ENCODE peak calls at places on chromosomes 13 and 19, in nine cellular contexts. One of them, this sample, is unnamed.

GRCh38 chr19:48874309-48875135 is 2.3 kb downstream of the PPP1R15A start:
- DNase-seq in fibroblast of lung: no peak
- DNase-seq in tibial artery: no peak
- DNase-seq in glutamatergic neuron: no peak
- DNase-seq in tibial nerve: no peak
- DNase-seq in dorsolateral prefrontal cortex: no peak
- DNase-seq in foreskin fibroblast: peak
- DNase-seq in choroid plexus epithelial cell: peak
- DNase-seq in AG09309: no peak
- DNase-seq in this sample: peak

GRCh38 chr19:42287017-42287825 is 14.7 kb upstream of the PRR19 start:
- DNase-seq in tibial nerve: no peak
- DNase-seq in choroid plexus epithelial cell: no peak
- DNase-seq in AG09309: no peak
- DNase-seq in tibial artery: no peak
- DNase-seq in fibroblast of lung: no peak
- DNase-seq in dorsolateral prefrontal cortex: no peak
- DNase-seq in foreskin fibroblast: no peak
- DNase-seq in glutamatergic neuron: no peak
- DNase-seq in this sample: no peak

GRCh38 chr13:102128216-102128800 is 273.5 kb downstream of the FGF14 start:
- DNase-seq in dorsolateral prefrontal cortex: no peak
- DNase-seq in choroid plexus epithelial cell: peak
- DNase-seq in fibroblast of lung: peak
- DNase-seq in foreskin fibroblast: peak
- DNase-seq in tibial artery: no peak
- DNase-seq in tibial nerve: no peak
- DNase-seq in glutamatergic neuron: no peak
- DNase-seq in AG09309: peak
- DNase-seq in this sample: no peak

GRCh38 chr13:63938851-63939250 is 2523.2 kb upstream of the PCDH20 start:
- DNase-seq in AG09309: no peak
- DNase-seq in tibial nerve: no peak
- DNase-seq in dorsolateral prefrontal cortex: no peak
- DNase-seq in choroid plexus epithelial cell: peak
- DNase-seq in foreskin fibroblast: peak
- DNase-seq in fibroblast of lung: peak
- DNase-seq in tibial artery: no peak
- DNase-seq in glutamatergic neuron: no peak
- DNase-seq in this sample: no peak

GRCh38 chr19:40717880-40718773 is 1.2 kb downstream of the ITPKC start:
- DNase-seq in foreskin fibroblast: peak
- DNase-seq in glutamatergic neuron: no peak
- DNase-seq in dorsolateral prefrontal cortex: no peak
- DNase-seq in choroid plexus epithelial cell: no peak
- DNase-seq in fibroblast of lung: peak
- DNase-seq in tibial artery: peak
- DNase-seq in tibial nerve: no peak
- DNase-seq in AG09309: no peak
- DNase-seq in this sample: no peak

GRCh38 chr13:112983428-112984196 is 14.6 kb downstream of the MCF2L start:
- DNase-seq in AG09309: no peak
- DNase-seq in tibial artery: no peak
- DNase-seq in choroid plexus epithelial cell: no peak
- DNase-seq in tibial nerve: no peak
- DNase-seq in glutamatergic neuron: no peak
- DNase-seq in foreskin fibroblast: no peak
- DNase-seq in fibroblast of lung: no peak
- DNase-seq in dorsolateral prefrontal cortex: no peak
- DNase-seq in this sample: no peak

GRCh38 chr13:66586489-66586888 is 643.6 kb downstream of the PCDH9 start:
- DNase-seq in tibial nerve: no peak
- DNase-seq in tibial artery: no peak
- DNase-seq in fibroblast of lung: peak
- DNase-seq in glutamatergic neuron: no peak
- DNase-seq in dorsolateral prefrontal cortex: no peak
- DNase-seq in choroid plexus epithelial cell: peak
- DNase-seq in foreskin fibroblast: no peak
- DNase-seq in AG09309: no peak
- DNase-seq in this sample: no peak

GRCh38 chr19:14413355-14413754 is 5.8 kb downstream of the DDX39A start:
- DNase-seq in AG09309: no peak
- DNase-seq in glutamatergic neuron: no peak
- DNase-seq in choroid plexus epithelial cell: no peak
- DNase-seq in tibial artery: no peak
- DNase-seq in tibial nerve: no peak
- DNase-seq in foreskin fibroblast: no peak
- DNase-seq in dorsolateral prefrontal cortex: no peak
- DNase-seq in fibroblast of lung: no peak
- DNase-seq in this sample: no peak

GRCh38 chr13:21637296-21637695 is 33.3 kb upstream of the MICU2 start:
- DNase-seq in tibial artery: no peak
- DNase-seq in foreskin fibroblast: no peak
- DNase-seq in tibial nerve: no peak
- DNase-seq in glutamatergic neuron: no peak
- DNase-seq in fibroblast of lung: peak
- DNase-seq in AG09309: no peak
- DNase-seq in choroid plexus epithelial cell: peak
- DNase-seq in dorsolateral prefrontal cortex: peak
- DNase-seq in this sample: no peak

GRCh38 chr13:44842158-44842557 is 147.1 kb downstream of the NUFIP1 start:
- DNase-seq in foreskin fibroblast: peak
- DNase-seq in tibial artery: no peak
- DNase-seq in tibial nerve: no peak
- DNase-seq in AG09309: no peak
- DNase-seq in choroid plexus epithelial cell: peak
- DNase-seq in fibroblast of lung: peak
- DNase-seq in glutamatergic neuron: no peak
- DNase-seq in dorsolateral prefrontal cortex: no peak
- DNase-seq in this sample: no peak

GRCh38 chr13:45121421-45121820 is 1.1 kb downstream of the GTF2F2 start:
- DNase-seq in choroid plexus epithelial cell: peak
- DNase-seq in foreskin fibroblast: peak
- DNase-seq in glutamatergic neuron: no peak
- DNase-seq in AG09309: no peak
- DNase-seq in fibroblast of lung: peak
- DNase-seq in tibial nerve: no peak
- DNase-seq in tibial artery: no peak
- DNase-seq in dorsolateral prefrontal cortex: no peak
- DNase-seq in this sample: no peak

GRCh38 chr13:109606404-109607028 is 179.9 kb downstream of the IRS2 start:
- DNase-seq in tibial nerve: no peak
- DNase-seq in choroid plexus epithelial cell: peak
- DNase-seq in AG09309: no peak
- DNase-seq in glutamatergic neuron: no peak
- DNase-seq in fibroblast of lung: peak
- DNase-seq in foreskin fibroblast: peak
- DNase-seq in tibial artery: no peak
- DNase-seq in dorsolateral prefrontal cortex: no peak
- DNase-seq in this sample: no peak

GRCh38 chr13:59230484-59231264 is 933.1 kb downstream of the DIAPH3 start:
- DNase-seq in dorsolateral prefrontal cortex: peak
- DNase-seq in glutamatergic neuron: no peak
- DNase-seq in foreskin fibroblast: no peak
- DNase-seq in fibroblast of lung: no peak
- DNase-seq in tibial artery: no peak
- DNase-seq in tibial nerve: no peak
- DNase-seq in AG09309: no peak
- DNase-seq in choroid plexus epithelial cell: peak
- DNase-seq in this sample: no peak
- TF ChIP-seq CTCF in dorsolateral prefrontal cortex: no peak
- TF ChIP-seq CTCF in glutamatergic neuron: no peak
- TF ChIP-seq CTCF in foreskin fibroblast: no peak
- TF ChIP-seq CTCF in fibroblast of lung: no peak
- TF ChIP-seq CTCF in tibial artery: no peak
- TF ChIP-seq CTCF in tibial nerve: no peak
- TF ChIP-seq CTCF in AG09309: no peak
- TF ChIP-seq CTCF in choroid plexus epithelial cell: no peak
- TF ChIP-seq CTCF in this sample: no peak

DNA sequence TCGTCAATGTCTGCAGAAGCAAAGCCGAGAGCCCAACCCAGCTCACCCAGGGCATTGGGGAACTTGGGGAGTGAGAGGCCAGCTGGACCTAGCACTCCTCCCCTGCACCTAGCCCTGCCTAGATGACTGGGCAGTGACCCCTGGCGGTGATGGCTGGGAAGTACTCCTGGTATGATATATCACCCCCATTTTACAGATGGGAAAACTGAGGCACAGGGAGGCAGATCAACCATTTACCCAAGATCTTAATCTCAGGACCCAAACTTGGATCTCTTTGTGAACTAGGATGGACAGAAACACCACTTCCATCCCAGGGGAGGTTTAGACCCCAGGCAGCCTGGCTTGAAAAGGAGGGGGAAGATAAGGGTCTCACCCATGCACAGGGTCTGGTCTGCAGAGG is 43.5 kb downstream of the CCL25 start:
- DNase-seq in tibial artery: no peak
- DNase-seq in choroid plexus epithelial cell: no peak
- DNase-seq in foreskin fibroblast: no peak
- DNase-seq in glutamatergic neuron: no peak
- DNase-seq in AG09309: no peak
- DNase-seq in tibial nerve: no peak
- DNase-seq in fibroblast of lung: no peak
- DNase-seq in dorsolateral prefrontal cortex: no peak
- DNase-seq in this sample: no peak
- TF ChIP-seq CTCF in tibial artery: no peak
- TF ChIP-seq CTCF in choroid plexus epithelial cell: no peak
- TF ChIP-seq CTCF in foreskin fibroblast: no peak
- TF ChIP-seq CTCF in glutamatergic neuron: no peak
- TF ChIP-seq CTCF in AG09309: no peak
- TF ChIP-seq CTCF in tibial nerve: no peak
- TF ChIP-seq CTCF in fibroblast of lung: no peak
- TF ChIP-seq CTCF in dorsolateral prefrontal cortex: no peak
- TF ChIP-seq CTCF in this sample: no peak

DNA sequence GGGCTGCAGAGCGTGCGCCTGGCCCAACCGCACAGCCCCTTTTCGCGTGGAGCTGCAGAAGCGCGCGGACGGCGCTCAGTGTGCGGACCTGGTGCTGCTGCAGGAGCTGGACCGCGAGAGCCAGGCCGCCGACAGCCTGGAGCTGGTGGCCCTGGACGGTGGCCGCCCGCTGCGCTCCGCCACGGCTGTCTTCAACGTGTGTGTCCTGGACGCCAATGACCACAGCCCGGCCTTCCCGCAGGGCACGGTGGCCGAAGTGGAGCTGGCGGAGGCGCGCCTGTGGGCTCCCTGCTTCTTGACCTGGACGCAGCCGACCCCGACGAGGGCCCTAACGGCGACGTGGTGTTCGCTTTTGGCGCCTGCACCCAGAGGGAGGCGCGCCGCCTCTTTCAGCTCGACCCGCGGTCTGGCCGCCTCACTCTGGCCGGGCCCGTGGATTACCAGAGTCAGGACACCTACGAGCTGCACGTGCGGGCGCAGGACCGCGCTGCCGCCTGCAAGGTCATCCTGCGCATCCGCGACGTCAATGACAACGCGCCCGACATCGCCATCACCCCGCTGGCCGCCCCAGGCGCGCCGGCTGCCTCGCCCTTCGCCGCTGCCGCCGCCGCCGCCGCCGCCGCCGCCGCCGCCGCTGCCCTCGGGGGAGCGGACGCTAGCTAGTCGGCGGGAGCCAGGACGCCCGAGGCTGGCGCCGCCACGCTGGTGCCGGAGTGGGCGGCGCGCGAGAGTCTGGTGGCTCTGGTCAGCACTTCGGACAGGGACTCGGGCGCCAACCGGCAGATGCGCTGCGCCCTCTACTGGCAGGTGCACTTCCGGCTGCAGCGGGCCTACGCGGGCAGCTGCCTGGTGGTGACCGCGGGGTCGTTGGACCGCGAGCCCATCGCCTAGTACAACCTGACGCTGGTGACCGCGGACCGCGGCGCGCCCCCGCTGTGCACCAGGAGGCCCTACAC is 172.2 kb downstream of the OLFM4 start:
- DNase-seq in tibial nerve: no peak
- DNase-seq in AG09309: no peak
- DNase-seq in fibroblast of lung: peak
- DNase-seq in tibial artery: no peak
- DNase-seq in dorsolateral prefrontal cortex: no peak
- DNase-seq in glutamatergic neuron: peak
- DNase-seq in foreskin fibroblast: no peak
- DNase-seq in choroid plexus epithelial cell: peak
- DNase-seq in this sample: no peak
- TF ChIP-seq CTCF in tibial nerve: peak
- TF ChIP-seq CTCF in AG09309: no peak
- TF ChIP-seq CTCF in fibroblast of lung: peak
- TF ChIP-seq CTCF in tibial artery: peak
- TF ChIP-seq CTCF in dorsolateral prefrontal cortex: peak
- TF ChIP-seq CTCF in glutamatergic neuron: peak
- TF ChIP-seq CTCF in foreskin fibroblast: peak
- TF ChIP-seq CTCF in choroid plexus epithelial cell: peak
- TF ChIP-seq CTCF in this sample: no peak

GRCh38 chr19:57611113-57611512 is 2.9 kb upstream of the ZNF134 start:
- DNase-seq in AG09309: no peak
- DNase-seq in fibroblast of lung: no peak
- DNase-seq in foreskin fibroblast: no peak
- DNase-seq in glutamatergic neuron: no peak
- DNase-seq in choroid plexus epithelial cell: no peak
- DNase-seq in tibial nerve: no peak
- DNase-seq in tibial artery: no peak
- DNase-seq in dorsolateral prefrontal cortex: no peak
- DNase-seq in this sample: no peak

GRCh38 chr19:57615346-57615745 is 1.3 kb downstream of the ZNF134 start:
- DNase-seq in foreskin fibroblast: no peak
- DNase-seq in fibroblast of lung: no peak
- DNase-seq in tibial nerve: no peak
- DNase-seq in dorsolateral prefrontal cortex: no peak
- DNase-seq in tibial artery: no peak
- DNase-seq in AG09309: no peak
- DNase-seq in choroid plexus epithelial cell: peak
- DNase-seq in glutamatergic neuron: no peak
- DNase-seq in this sample: no peak

DNA sequence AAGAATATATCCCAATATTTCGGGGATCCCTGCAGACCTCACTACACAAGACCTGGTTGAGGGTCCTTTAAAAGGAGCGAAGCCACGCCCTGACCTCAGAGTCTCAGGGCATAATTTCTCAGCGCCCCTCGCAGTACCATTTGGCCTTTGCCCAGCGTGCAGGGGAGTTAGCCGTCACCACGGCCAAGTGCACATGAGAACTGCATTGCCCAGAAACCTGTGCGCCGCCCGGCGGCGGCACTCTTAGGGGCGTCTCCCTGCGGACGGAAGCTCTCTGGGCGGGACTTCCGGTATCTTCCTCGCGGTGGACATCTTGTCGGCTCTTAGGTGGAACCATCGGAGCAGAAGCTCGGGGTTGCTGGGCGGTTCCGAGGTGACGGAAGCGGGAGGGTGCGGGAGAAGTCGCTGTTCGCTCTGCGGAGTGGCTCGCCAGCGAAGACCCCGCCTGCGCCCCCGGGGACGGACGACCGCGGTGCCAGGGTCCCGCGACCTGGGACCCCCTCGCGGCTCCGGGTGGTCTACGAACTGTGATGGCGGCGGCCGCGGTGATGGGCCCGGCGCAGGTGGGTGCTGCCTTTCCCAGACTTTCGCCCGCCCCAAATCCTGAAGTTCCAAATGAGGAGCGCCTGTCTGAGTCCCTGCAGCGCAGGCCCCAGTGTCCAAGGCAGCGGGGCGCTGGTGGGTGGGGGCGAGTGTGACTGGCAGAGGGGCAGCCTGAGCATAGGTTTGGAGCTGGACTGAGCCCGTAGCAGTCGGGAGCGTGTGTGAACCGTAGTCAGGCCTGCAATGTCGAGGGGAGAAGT is at the start of gene ZNF134:
- DNase-seq in tibial artery: peak
- DNase-seq in foreskin fibroblast: peak
- DNase-seq in tibial nerve: peak
- DNase-seq in glutamatergic neuron: peak
- DNase-seq in choroid plexus epithelial cell: peak
- DNase-seq in dorsolateral prefrontal cortex: peak
- DNase-seq in fibroblast of lung: peak
- DNase-seq in AG09309: peak
- DNase-seq in this sample: peak
- TF ChIP-seq CTCF in tibial artery: no peak
- TF ChIP-seq CTCF in foreskin fibroblast: peak
- TF ChIP-seq CTCF in tibial nerve: no peak
- TF ChIP-seq CTCF in glutamatergic neuron: no peak
- TF ChIP-seq CTCF in choroid plexus epithelial cell: peak
- TF ChIP-seq CTCF in dorsolateral prefrontal cortex: peak
- TF ChIP-seq CTCF in fibroblast of lung: peak
- TF ChIP-seq CTCF in AG09309: peak
- TF ChIP-seq CTCF in this sample: no peak

This sample was measured in natural killer cell.